ENCODE peak calls at places on chromosomes 11 and 22, in six cellular contexts. V, E, N, U, G and A are unnamed samples.

GRCh38 chr11:2213384-2213842 is 41.8 kb upstream of the TH start:
- DNase-seq in V (no peak), E (peak; percentile 74), N (no peak), U (no peak), G (no peak), A (peak; percentile 71)

GRCh38 chr22:50189184-50189848 is 3.6 kb downstream of the TRABD start:
- DNase-seq in V (no peak), E (no peak), N (no peak), U (no peak), G (no peak), A (no peak)

GRCh38 chr11:3626250-3626960 is 15.4 kb downstream of the ART5 start:
- DNase-seq in V (no peak), E (no peak), N (no peak), U (no peak), G (no peak), A (no peak)

GRCh38 chr11:121389651-121390050 is 62.5 kb upstream of the SORL1 start:
- DNase-seq in V (no peak), E (no peak), N (no peak), U (no peak), G (no peak), A (no peak)

GRCh38 chr22:28629420-28630184 is 50.0 kb downstream of the TTC28 start:
- DNase-seq in V (no peak), E (no peak), N (no peak), U (no peak), G (no peak), A (no peak)

GRCh38 chr11:44632466-44633123 is 67.1 kb downstream of the CD82 start:
- DNase-seq in V (no peak), E (peak; percentile 44), N (no peak), U (no peak), G (no peak), A (peak; percentile 58)

GRCh38 chr11:126355926-126356897 is 726 bp downstream of the ST3GAL4 start:
- DNase-seq in V (peak; percentile 33), E (peak; percentile 30), N (no peak), U (no peak), G (no peak), A (peak; percentile 89)

GRCh38 chr11:122796128-122796717 is 42.1 kb upstream of the CRTAM start:
- DNase-seq in V (peak; percentile 50), E (peak; percentile 76), N (no peak), U (no peak), G (no peak), A (no peak)

GRCh38 chr22:39384750-39385480 is 14.7 kb upstream of the TAB1 start:
- DNase-seq in V (no peak), E (no peak), N (no peak), U (no peak), G (no peak), A (no peak)

GRCh38 chr11:111413849-111414248 is 34.8 kb upstream of the POU2AF1 start:
- DNase-seq in V (no peak), E (no peak), N (no peak), U (no peak), G (no peak), A (no peak)

GRCh38 chr11:44963071-44963575 is 12.4 kb upstream of the TP53I11 start:
- DNase-seq in V (no peak), E (no peak), N (no peak), U (no peak), G (no peak), A (no peak)

GRCh38 chr11:31254411-31254810 is 115.1 kb downstream of the DCDC1 start:
- DNase-seq in V (no peak), E (no peak), N (no peak), U (no peak), G (no peak), A (no peak)

GRCh38 chr22:17222503-17222902 is 3.3 kb upstream of the ADA2 start:
- DNase-seq in V (no peak), E (no peak), N (no peak), U (no peak), G (no peak), A (no peak)